ENCODE peak calls at places on chromosomes 3 and 15, in nine cellular contexts. One of them, this sample, is unnamed.

GRCh38 chr3:117248149-117248548 is 538.6 kb downstream of the TUSC7 start:
- DNase-seq in endothelial cell of umbilical vein: no peak
- DNase-seq in naive thymus-derived CD4-positive, alpha-beta T cell: no peak
- DNase-seq in right atrium auricular region: no peak
- DNase-seq in suprapubic skin: no peak
- DNase-seq in left lung: no peak
- DNase-seq in A549: no peak
- DNase-seq in NT2/D1: no peak
- DNase-seq in neural progenitor cell: peak; percentile 23
- DNase-seq in this sample: no peak

GRCh38 chr3:53145109-53146077 is 15.2 kb upstream of the RFT1 start:
- DNase-seq in endothelial cell of umbilical vein: no peak
- DNase-seq in naive thymus-derived CD4-positive, alpha-beta T cell: no peak
- DNase-seq in right atrium auricular region: no peak
- DNase-seq in suprapubic skin: no peak
- DNase-seq in left lung: no peak
- DNase-seq in A549: no peak
- DNase-seq in NT2/D1: no peak
- DNase-seq in neural progenitor cell: no peak
- DNase-seq in this sample: peak; percentile 81

GRCh38 chr3:69739204-69740102 is at the start of gene MITF:
- DNase-seq in endothelial cell of umbilical vein: peak; percentile 94
- DNase-seq in naive thymus-derived CD4-positive, alpha-beta T cell: no peak
- DNase-seq in right atrium auricular region: peak; percentile 93
- DNase-seq in suprapubic skin: peak; percentile 95
- DNase-seq in left lung: peak; percentile 95
- DNase-seq in A549: peak; percentile 84
- DNase-seq in NT2/D1: peak; percentile 85
- DNase-seq in neural progenitor cell: peak; percentile 90
- DNase-seq in this sample: peak; percentile 89

GRCh38 chr15:95134306-95135100 is 903.1 kb downstream of the MCTP2 start:
- DNase-seq in endothelial cell of umbilical vein: no peak
- DNase-seq in naive thymus-derived CD4-positive, alpha-beta T cell: no peak
- DNase-seq in right atrium auricular region: no peak
- DNase-seq in suprapubic skin: no peak
- DNase-seq in left lung: no peak
- DNase-seq in A549: no peak
- DNase-seq in NT2/D1: no peak
- DNase-seq in neural progenitor cell: no peak
- DNase-seq in this sample: no peak

GRCh38 chr3:196927571-196928453 is 14.5 kb downstream of the NCBP2 start:
- DNase-seq in endothelial cell of umbilical vein: no peak
- DNase-seq in naive thymus-derived CD4-positive, alpha-beta T cell: no peak
- DNase-seq in right atrium auricular region: no peak
- DNase-seq in suprapubic skin: no peak
- DNase-seq in left lung: no peak
- DNase-seq in A549: no peak
- DNase-seq in NT2/D1: no peak
- DNase-seq in neural progenitor cell: no peak
- DNase-seq in this sample: no peak

GRCh38 chr3:105022813-105023212 is 343.9 kb upstream of the ALCAM start:
- DNase-seq in endothelial cell of umbilical vein: no peak
- DNase-seq in naive thymus-derived CD4-positive, alpha-beta T cell: no peak
- DNase-seq in right atrium auricular region: no peak
- DNase-seq in suprapubic skin: no peak
- DNase-seq in left lung: no peak
- DNase-seq in A549: no peak
- DNase-seq in NT2/D1: peak; percentile 6
- DNase-seq in neural progenitor cell: peak; percentile 20
- DNase-seq in this sample: no peak

GRCh38 chr3:31968391-31968926 is 12.6 kb downstream of the OSBPL10 start:
- DNase-seq in endothelial cell of umbilical vein: peak; percentile 78
- DNase-seq in naive thymus-derived CD4-positive, alpha-beta T cell: no peak
- DNase-seq in right atrium auricular region: no peak
- DNase-seq in suprapubic skin: no peak
- DNase-seq in left lung: no peak
- DNase-seq in A549: no peak
- DNase-seq in NT2/D1: no peak
- DNase-seq in neural progenitor cell: no peak
- DNase-seq in this sample: no peak

GRCh38 chr3:165837058-165837525 is at the start of gene BCHE:
- DNase-seq in endothelial cell of umbilical vein: peak; percentile 78
- DNase-seq in naive thymus-derived CD4-positive, alpha-beta T cell: no peak
- DNase-seq in right atrium auricular region: no peak
- DNase-seq in suprapubic skin: no peak
- DNase-seq in left lung: no peak
- DNase-seq in A549: peak; percentile 4
- DNase-seq in NT2/D1: peak; percentile 13
- DNase-seq in neural progenitor cell: peak; percentile 50
- DNase-seq in this sample: no peak

GRCh38 chr3:197749601-197750395 is at the start of gene FYTTD1:
- DNase-seq in endothelial cell of umbilical vein: peak; percentile 87
- DNase-seq in naive thymus-derived CD4-positive, alpha-beta T cell: peak; percentile 88
- DNase-seq in right atrium auricular region: peak; percentile 88
- DNase-seq in suprapubic skin: peak; percentile 91
- DNase-seq in left lung: peak; percentile 99
- DNase-seq in A549: peak; percentile 77
- DNase-seq in NT2/D1: no peak
- DNase-seq in neural progenitor cell: peak; percentile 90
- DNase-seq in this sample: peak; percentile 93

GRCh38 chr15:83205725-83206324 is 1.8 kb downstream of the HDGFL3 start:
- DNase-seq in endothelial cell of umbilical vein: peak; percentile 97
- DNase-seq in naive thymus-derived CD4-positive, alpha-beta T cell: no peak
- DNase-seq in right atrium auricular region: no peak
- DNase-seq in suprapubic skin: no peak
- DNase-seq in left lung: no peak
- DNase-seq in A549: no peak
- DNase-seq in NT2/D1: no peak
- DNase-seq in neural progenitor cell: no peak
- DNase-seq in this sample: no peak
- H3K4me3 ChIP-seq in endothelial cell of umbilical vein: peak overlapping the region; percentile 93
- H3K4me3 ChIP-seq in naive thymus-derived CD4-positive, alpha-beta T cell: no peak overlapping the region
- H3K4me3 ChIP-seq in right atrium auricular region: peak overlapping the region; percentile 91
- H3K4me3 ChIP-seq in suprapubic skin: peak overlapping the region; percentile 97
- H3K4me3 ChIP-seq in left lung: peak overlapping the region; percentile 84
- H3K4me3 ChIP-seq in A549: peak overlapping the region; percentile 82
- H3K4me3 ChIP-seq in NT2/D1: peak overlapping the region; percentile 83
- H3K4me3 ChIP-seq in neural progenitor cell: peak overlapping the region; percentile 99
- H3K4me3 ChIP-seq in this sample: no peak overlapping the region

GRCh38 chr3:112129925-112130637 is 3.0 kb downstream of the GCSAM start:
- DNase-seq in endothelial cell of umbilical vein: no peak
- DNase-seq in naive thymus-derived CD4-positive, alpha-beta T cell: no peak
- DNase-seq in right atrium auricular region: no peak
- DNase-seq in suprapubic skin: no peak
- DNase-seq in left lung: no peak
- DNase-seq in A549: no peak
- DNase-seq in NT2/D1: no peak
- DNase-seq in neural progenitor cell: no peak
- DNase-seq in this sample: no peak

GRCh38 chr3:112131111-112131510 is 1.9 kb downstream of the GCSAM start:
- DNase-seq in endothelial cell of umbilical vein: no peak
- DNase-seq in naive thymus-derived CD4-positive, alpha-beta T cell: no peak
- DNase-seq in right atrium auricular region: no peak
- DNase-seq in suprapubic skin: no peak
- DNase-seq in left lung: no peak
- DNase-seq in A549: no peak
- DNase-seq in NT2/D1: no peak
- DNase-seq in neural progenitor cell: no peak
- DNase-seq in this sample: no peak

GRCh38 chr3:112128843-112129727 is 4.0 kb downstream of the GCSAM start:
- DNase-seq in endothelial cell of umbilical vein: no peak
- DNase-seq in naive thymus-derived CD4-positive, alpha-beta T cell: peak; percentile 88
- DNase-seq in right atrium auricular region: no peak
- DNase-seq in suprapubic skin: no peak
- DNase-seq in left lung: no peak
- DNase-seq in A549: no peak
- DNase-seq in NT2/D1: no peak
- DNase-seq in neural progenitor cell: peak; percentile 6
- DNase-seq in this sample: no peak

GRCh38 chr3:112132088-112132487 is 960 bp downstream of the GCSAM start:
- DNase-seq in endothelial cell of umbilical vein: no peak
- DNase-seq in naive thymus-derived CD4-positive, alpha-beta T cell: no peak
- DNase-seq in right atrium auricular region: no peak
- DNase-seq in suprapubic skin: no peak
- DNase-seq in left lung: no peak
- DNase-seq in A549: no peak
- DNase-seq in NT2/D1: no peak
- DNase-seq in neural progenitor cell: no peak
- DNase-seq in this sample: no peak

GRCh38 chr3:112130638-112130993 is 2.4 kb downstream of the GCSAM start:
- DNase-seq in endothelial cell of umbilical vein: no peak
- DNase-seq in naive thymus-derived CD4-positive, alpha-beta T cell: no peak
- DNase-seq in right atrium auricular region: no peak
- DNase-seq in suprapubic skin: no peak
- DNase-seq in left lung: no peak
- DNase-seq in A549: no peak
- DNase-seq in NT2/D1: no peak
- DNase-seq in neural progenitor cell: no peak
- DNase-seq in this sample: no peak
- H3K4me1 ChIP-seq in endothelial cell of umbilical vein: no peaks in the 10 kb centered on the region
- H3K4me1 ChIP-seq in naive thymus-derived CD4-positive, alpha-beta T cell: peaks cover 51% of the 10 kb centered on the region
- H3K4me1 ChIP-seq in right atrium auricular region: peaks cover 17% of the 10 kb centered on the region
- H3K4me1 ChIP-seq in suprapubic skin: peaks cover 21% of the 10 kb centered on the region
- H3K4me1 ChIP-seq in left lung: peaks cover 7% of the 10 kb centered on the region
- H3K4me1 ChIP-seq in A549: peaks cover 4% of the 10 kb centered on the region
- H3K4me1 ChIP-seq in NT2/D1: peaks cover 2% of the 10 kb centered on the region
- H3K4me1 ChIP-seq in neural progenitor cell: peaks cover 42% of the 10 kb centered on the region
- H3K4me1 ChIP-seq in this sample: peaks cover 8% of the 10 kb centered on the region

GRCh38 chr15:55586808-55587207 is 1.3 kb downstream of the PYGO1 start:
- DNase-seq in endothelial cell of umbilical vein: no peak
- DNase-seq in naive thymus-derived CD4-positive, alpha-beta T cell: no peak
- DNase-seq in right atrium auricular region: no peak
- DNase-seq in suprapubic skin: no peak
- DNase-seq in left lung: no peak
- DNase-seq in A549: no peak
- DNase-seq in NT2/D1: no peak
- DNase-seq in neural progenitor cell: no peak
- DNase-seq in this sample: no peak
- H3K4me3 ChIP-seq in endothelial cell of umbilical vein: no peak overlapping the region
- H3K4me3 ChIP-seq in naive thymus-derived CD4-positive, alpha-beta T cell: no peak overlapping the region
- H3K4me3 ChIP-seq in right atrium auricular region: no peak overlapping the region
- H3K4me3 ChIP-seq in suprapubic skin: peak overlapping the region; percentile 69
- H3K4me3 ChIP-seq in left lung: peak overlapping the region; percentile 43
- H3K4me3 ChIP-seq in A549: peak overlapping the region; percentile 78
- H3K4me3 ChIP-seq in NT2/D1: no peak overlapping the region
- H3K4me3 ChIP-seq in neural progenitor cell: peak overlapping the region; percentile 76
- H3K4me3 ChIP-seq in this sample: no peak overlapping the region

DNA sequence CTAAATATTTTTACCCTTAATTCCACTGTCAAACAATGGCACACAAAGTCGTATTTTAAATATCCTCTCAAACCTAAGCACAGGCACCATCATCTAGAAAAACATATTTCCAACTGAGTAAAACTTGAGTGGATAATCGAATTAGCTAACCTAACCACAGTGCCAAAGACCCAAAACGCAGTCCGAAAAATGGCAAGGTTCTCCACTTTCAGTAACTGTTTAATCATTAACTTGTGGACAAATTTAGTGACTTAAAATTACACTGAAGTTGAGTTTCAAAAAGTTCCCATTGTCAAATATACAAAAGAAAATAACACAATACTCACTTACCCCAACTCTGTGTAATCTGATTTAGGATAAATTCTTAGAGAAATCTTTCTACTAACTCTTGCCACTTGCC is 10.0 kb downstream of the CNBP start:
- DNase-seq in endothelial cell of umbilical vein: no peak
- DNase-seq in naive thymus-derived CD4-positive, alpha-beta T cell: no peak
- DNase-seq in right atrium auricular region: no peak
- DNase-seq in suprapubic skin: no peak
- DNase-seq in left lung: no peak
- DNase-seq in A549: no peak
- DNase-seq in NT2/D1: no peak
- DNase-seq in neural progenitor cell: no peak
- DNase-seq in this sample: no peak
- H3K4me1 ChIP-seq in endothelial cell of umbilical vein: peaks cover 2% of the 10 kb centered on the region
- H3K4me1 ChIP-seq in naive thymus-derived CD4-positive, alpha-beta T cell: peaks cover 46% of the 10 kb centered on the region
- H3K4me1 ChIP-seq in right atrium auricular region: peaks cover 83% of the 10 kb centered on the region
- H3K4me1 ChIP-seq in suprapubic skin: peaks cover 61% of the 10 kb centered on the region
- H3K4me1 ChIP-seq in left lung: peaks cover 68% of the 10 kb centered on the region
- H3K4me1 ChIP-seq in A549: peaks cover 18% of the 10 kb centered on the region
- H3K4me1 ChIP-seq in NT2/D1: no peaks in the 10 kb centered on the region
- H3K4me1 ChIP-seq in neural progenitor cell: no peaks in the 10 kb centered on the region
- H3K4me1 ChIP-seq in this sample: peaks cover 52% of the 10 kb centered on the region

DNA sequence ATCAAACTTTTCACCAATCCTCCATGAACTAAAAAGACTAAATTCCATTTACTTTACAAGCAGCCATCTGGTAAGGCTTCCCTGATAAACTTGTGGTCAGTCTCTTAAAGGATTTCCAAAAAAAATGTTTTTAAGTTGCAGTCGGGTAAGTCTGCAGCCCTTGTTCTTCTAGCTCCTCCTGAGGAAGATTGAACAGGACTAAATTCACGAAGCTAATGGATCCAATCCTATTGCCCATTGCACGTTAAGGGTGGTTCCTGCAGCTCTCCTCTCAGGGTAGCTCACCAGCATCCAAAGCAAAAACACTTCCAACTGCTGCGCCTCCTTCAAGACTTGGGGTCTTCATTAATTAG is 2.8 kb downstream of the HES1 start:
- DNase-seq in endothelial cell of umbilical vein: no peak
- DNase-seq in naive thymus-derived CD4-positive, alpha-beta T cell: no peak
- DNase-seq in right atrium auricular region: no peak
- DNase-seq in suprapubic skin: no peak
- DNase-seq in left lung: no peak
- DNase-seq in A549: no peak
- DNase-seq in NT2/D1: no peak
- DNase-seq in neural progenitor cell: peak; percentile 45
- DNase-seq in this sample: no peak
- H3K4me3 ChIP-seq in endothelial cell of umbilical vein: no peak overlapping the region
- H3K4me3 ChIP-seq in naive thymus-derived CD4-positive, alpha-beta T cell: no peak overlapping the region
- H3K4me3 ChIP-seq in right atrium auricular region: peak overlapping the region; percentile 59
- H3K4me3 ChIP-seq in suprapubic skin: peak overlapping the region; percentile 68
- H3K4me3 ChIP-seq in left lung: peak overlapping the region; percentile 65
- H3K4me3 ChIP-seq in A549: peak overlapping the region; percentile 55
- H3K4me3 ChIP-seq in NT2/D1: peak overlapping the region; percentile 11
- H3K4me3 ChIP-seq in neural progenitor cell: peak overlapping the region; percentile 71
- H3K4me3 ChIP-seq in this sample: peak overlapping the region; percentile 73

GRCh38 chr15:92903588-92903955 is 3.4 kb downstream of the CHD2 start:
- DNase-seq in endothelial cell of umbilical vein: no peak
- DNase-seq in naive thymus-derived CD4-positive, alpha-beta T cell: no peak
- DNase-seq in right atrium auricular region: no peak
- DNase-seq in suprapubic skin: no peak
- DNase-seq in left lung: no peak
- DNase-seq in A549: no peak
- DNase-seq in NT2/D1: no peak
- DNase-seq in neural progenitor cell: no peak
- DNase-seq in this sample: no peak

GRCh38 chr15:92902723-92903587 is 2.8 kb downstream of the CHD2 start:
- DNase-seq in endothelial cell of umbilical vein: peak; percentile 62
- DNase-seq in naive thymus-derived CD4-positive, alpha-beta T cell: no peak
- DNase-seq in right atrium auricular region: no peak
- DNase-seq in suprapubic skin: no peak
- DNase-seq in left lung: no peak
- DNase-seq in A549: no peak
- DNase-seq in NT2/D1: no peak
- DNase-seq in neural progenitor cell: no peak
- DNase-seq in this sample: no peak

GRCh38 chr15:92906038-92906437 is 5.9 kb downstream of the CHD2 start:
- DNase-seq in endothelial cell of umbilical vein: no peak
- DNase-seq in naive thymus-derived CD4-positive, alpha-beta T cell: peak; percentile 58
- DNase-seq in right atrium auricular region: no peak
- DNase-seq in suprapubic skin: no peak
- DNase-seq in left lung: no peak
- DNase-seq in A549: no peak
- DNase-seq in NT2/D1: no peak
- DNase-seq in neural progenitor cell: no peak
- DNase-seq in this sample: no peak

GRCh38 chr15:92904832-92905640 is 4.9 kb downstream of the CHD2 start:
- DNase-seq in endothelial cell of umbilical vein: no peak
- DNase-seq in naive thymus-derived CD4-positive, alpha-beta T cell: no peak
- DNase-seq in right atrium auricular region: no peak
- DNase-seq in suprapubic skin: no peak
- DNase-seq in left lung: no peak
- DNase-seq in A549: no peak
- DNase-seq in NT2/D1: no peak
- DNase-seq in neural progenitor cell: no peak
- DNase-seq in this sample: no peak

GRCh38 chr15:92903956-92904831 is 4.1 kb downstream of the CHD2 start:
- DNase-seq in endothelial cell of umbilical vein: peak; percentile 99
- DNase-seq in naive thymus-derived CD4-positive, alpha-beta T cell: peak; percentile 99
- DNase-seq in right atrium auricular region: peak; percentile 100
- DNase-seq in suprapubic skin: peak; percentile 99
- DNase-seq in left lung: peak; percentile 99
- DNase-seq in A549: peak; percentile 88
- DNase-seq in NT2/D1: peak; percentile 99
- DNase-seq in neural progenitor cell: peak; percentile 99
- DNase-seq in this sample: peak; percentile 100
- H3K4me1 ChIP-seq in endothelial cell of umbilical vein: peaks cover 54% of the 10 kb centered on the region
- H3K4me1 ChIP-seq in naive thymus-derived CD4-positive, alpha-beta T cell: peaks cover 48% of the 10 kb centered on the region
- H3K4me1 ChIP-seq in right atrium auricular region: peaks cover 65% of the 10 kb centered on the region
- H3K4me1 ChIP-seq in suprapubic skin: peaks cover 63% of the 10 kb centered on the region
- H3K4me1 ChIP-seq in left lung: peaks cover 65% of the 10 kb centered on the region
- H3K4me1 ChIP-seq in A549: peaks cover 41% of the 10 kb centered on the region
- H3K4me1 ChIP-seq in NT2/D1: no peaks in the 10 kb centered on the region
- H3K4me1 ChIP-seq in neural progenitor cell: peaks cover 48% of the 10 kb centered on the region
- H3K4me1 ChIP-seq in this sample: peaks cover 58% of the 10 kb centered on the region

This sample was measured in transverse colon.